ENCODE peak calls at places on chromosomes 12 and 14, in four cellular contexts. K is K562, Q is GM12891, T is GM12878. N is an unnamed sample.

GRCh38 chr14:92754956-92755355 is 6.5 kb upstream of the LGMN start:
- DNase-seq in K (no peak), Q (no peak), T (no peak), N (no peak)

GRCh38 chr12:24933694-24934407 is 15.1 kb downstream of the BCAT1 start:
- DNase-seq in K (peak), Q (no peak), T (no peak), N (no peak)

GRCh38 chr12:15526033-15526432 is 203.7 kb downstream of the PTPRO start:
- DNase-seq in K (no peak), Q (no peak), T (peak), N (peak)

GRCh38 chr12:132686831-132687210 is 321 bp downstream of the POLE start:
- DNase-seq in K (peak), Q (no peak), T (no peak), N (no peak)

GRCh38 chr12:128586630-128587029 is 237.1 kb downstream of the SLC15A4 start:
- DNase-seq in K (no peak), Q (no peak), T (no peak), N (no peak)

GRCh38 chr12:62843714-62844113 is 91.2 kb downstream of the PPM1H start:
- DNase-seq in K (no peak), Q (no peak), T (no peak), N (no peak)

GRCh38 chr12:68034567-68034966 is 45.3 kb downstream of the IFNG-AS1 start:
- DNase-seq in K (no peak), Q (no peak), T (no peak), N (no peak)

GRCh38 chr14:24013654-24014514 is 25.2 kb downstream of the DHRS4L2 start:
- DNase-seq in K (peak), Q (peak), T (peak), N (peak)

GRCh38 chr12:113005759-113006158 is 27.4 kb downstream of the OAS2 start:
- DNase-seq in K (peak), Q (peak), T (no peak), N (no peak)

GRCh38 chr12:124240493-124240892 is 54.4 kb upstream of the RFLNA start:
- DNase-seq in K (peak), Q (peak), T (no peak), N (no peak)

GRCh38 chr12:202081-202731 is 11.8 kb downstream of the SLC6A12 start:
- DNase-seq in K (no peak), Q (no peak), T (no peak), N (no peak)

GRCh38 chr14:99156026-99156425 is 116.0 kb downstream of the BCL11B start:
- DNase-seq in K (no peak), Q (no peak), T (no peak), N (no peak)

GRCh38 chr14:77120771-77121743 is 20.5 kb downstream of the ZDHHC22 start:
- DNase-seq in K (no peak), Q (no peak), T (peak), N (no peak)

GRCh38 chr12:79925492-79925891 is 9.4 kb downstream of the PPP1R12A start:
- DNase-seq in K (no peak), Q (no peak), T (no peak), N (no peak)

GRCh38 chr12:107405436-107405835 is 280.2 kb upstream of the PWP1 start:
- DNase-seq in K (no peak), Q (no peak), T (no peak), N (no peak)

GRCh38 chr14:20970983-20971704 is 15.9 kb downstream of the RNASE2 start:
- DNase-seq in K (peak), Q (peak), T (peak), N (peak)

GRCh38 chr12:18428416-18428815 is 167.1 kb downstream of the PIK3C2G start:
- DNase-seq in K (no peak), Q (no peak), T (no peak), N (no peak)

GRCh38 chr14:63286071-63286470 is 32.7 kb downstream of the GPHB5 start:
- DNase-seq in K (no peak), Q (no peak), T (no peak), N (no peak)

GRCh38 chr12:130878193-130879185 is 6.6 kb downstream of the RAN start:
- DNase-seq in K (peak), Q (no peak), T (no peak), N (peak)

GRCh38 chr14:72742682-72743195 is 151.2 kb downstream of the DPF3 start:
- DNase-seq in K (no peak), Q (no peak), T (no peak), N (no peak)

GRCh38 chr12:45966486-45966885 is 23.9 kb downstream of the SCAF11 start:
- DNase-seq in K (no peak), Q (no peak), T (no peak), N (no peak)

GRCh38 chr14:72024043-72024407 is 91.8 kb downstream of the RGS6 start:
- DNase-seq in K (peak), Q (peak), T (peak), N (peak)

GRCh38 chr14:100470523-100470897 is 116.7 kb downstream of the BEGAIN start:
- DNase-seq in K (peak), Q (no peak), T (no peak), N (no peak)

GRCh38 chr12:88420460-88420859 is 159.8 kb downstream of the KITLG start:
- DNase-seq in K (no peak), Q (no peak), T (no peak), N (peak)

GRCh38 chr14:70987042-70987441 is 79.8 kb downstream of the PCNX1 start:
- DNase-seq in K (no peak), Q (no peak), T (no peak), N (no peak)

GRCh38 chr12:104672501-104673265 is 215.9 kb downstream of the CHST11 start:
- DNase-seq in K (no peak), Q (no peak), T (no peak), N (no peak)

GRCh38 chr12:49622501-49623141 is 740 bp upstream of the PRPF40B start:
- DNase-seq in K (peak), Q (peak), T (peak), N (peak)

GRCh38 chr12:58583956-58584355 is 336.3 kb downstream of the LRIG3 start:
- DNase-seq in K (no peak), Q (no peak), T (no peak), N (no peak)

GRCh38 chr12:70584332-70584731 is 52.9 kb downstream of the PTPRB start:
- DNase-seq in K (no peak), Q (no peak), T (no peak), N (no peak)

GRCh38 chr14:60753264-60754126 is 18.9 kb downstream of the MNAT1 start:
- DNase-seq in K (peak), Q (peak), T (peak), N (peak)

GRCh38 chr14:34629657-34630529 is at the start of gene SNX6:
- DNase-seq in K (peak), Q (peak), T (no peak), N (peak)

GRCh38 chr14:103541944-103542544 is 13.0 kb downstream of the TRMT61A start:
- DNase-seq in K (no peak), Q (no peak), T (no peak), N (no peak)
- TF ChIP-seq SPI1 in K (no peak), Q (no peak), T (no peak), N (no peak)

GRCh38 chr12:3728686-3729085 is 24.2 kb downstream of the CRACR2A start:
- DNase-seq in K (no peak), Q (no peak), T (no peak), N (peak)
- TF ChIP-seq SPI1 in K (no peak), Q (no peak), T (peak), N (peak)

GRCh38 chr14:86865934-86866333 is 1127.0 kb downstream of the GALC start:
- DNase-seq in K (no peak), Q (no peak), T (no peak), N (no peak)
- TF ChIP-seq SPI1 in K (no peak), Q (no peak), T (no peak), N (no peak)

GRCh38 chr12:121764808-121765207 is 28.7 kb downstream of the RHOF start:
- DNase-seq in K (no peak), Q (no peak), T (no peak), N (no peak)

GRCh38 chr12:121765573-121765972 is 27.9 kb downstream of the RHOF start:
- DNase-seq in K (peak), Q (no peak), T (no peak), N (no peak)

GRCh38 chr12:121769297-121769830 is 24.1 kb downstream of the RHOF start:
- DNase-seq in K (no peak), Q (no peak), T (no peak), N (no peak)

GRCh38 chr12:121767525-121768016 is 25.9 kb downstream of the RHOF start:
- DNase-seq in K (no peak), Q (no peak), T (no peak), N (no peak)

DNA sequence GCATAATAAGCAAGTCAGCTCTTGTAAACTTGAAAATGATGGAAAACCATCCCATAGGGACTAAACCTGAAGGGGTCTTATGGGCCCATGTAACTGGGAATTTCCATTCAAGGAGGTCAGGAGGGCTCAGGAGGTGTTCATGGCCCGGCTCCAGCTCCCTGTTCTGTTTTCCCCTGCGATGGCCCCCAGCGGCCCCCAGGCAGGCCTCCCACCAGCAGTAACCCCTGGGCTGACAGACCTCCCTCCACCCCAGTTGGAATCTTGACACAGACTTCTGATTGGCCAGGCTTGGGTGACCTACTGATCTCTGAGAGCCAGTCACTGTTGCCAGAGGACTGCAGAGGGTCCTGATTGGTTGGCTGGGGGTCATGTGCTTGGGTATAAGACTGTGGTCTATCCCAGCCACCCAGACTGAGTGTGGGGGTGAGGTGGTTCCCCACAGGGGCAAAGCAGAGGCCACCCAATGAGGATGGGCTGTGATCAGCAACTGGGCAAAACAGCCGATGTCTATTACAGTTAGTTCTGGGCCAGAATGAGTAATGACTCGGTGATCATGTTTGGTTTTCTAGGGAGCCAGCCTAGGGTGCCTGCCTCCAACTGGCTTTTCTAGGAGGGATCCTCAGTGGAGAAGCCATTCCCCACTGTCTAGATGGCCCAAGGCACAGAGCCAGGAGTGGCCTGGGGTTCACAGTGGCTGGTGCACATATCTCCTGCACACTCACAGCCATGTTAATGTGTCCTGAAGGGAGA is 27.0 kb downstream of the RHOF start:
- DNase-seq in K (peak), Q (no peak), T (no peak), N (no peak)
- TF ChIP-seq SPI1 in K (no peak), Q (no peak), T (no peak), N (no peak)

DNA sequence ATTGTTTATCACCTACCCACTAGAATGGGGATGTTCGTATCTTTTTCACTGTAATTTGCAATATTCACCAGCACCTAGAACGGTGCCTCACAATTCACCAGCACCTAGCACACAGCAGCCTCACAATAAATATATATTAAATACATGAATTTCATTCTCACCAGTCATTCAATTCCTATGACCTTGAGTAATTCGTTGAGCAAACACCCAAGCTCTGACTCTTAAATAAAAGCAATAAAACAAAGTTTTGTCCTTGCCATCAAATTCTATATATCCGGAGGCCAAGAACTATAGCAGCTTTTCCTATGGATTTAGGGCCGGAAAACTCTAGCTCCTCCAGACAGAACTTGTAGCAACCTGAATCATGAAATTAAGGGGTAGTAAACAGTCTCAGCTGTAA is 981 bp downstream of the VTI1B start:
- DNase-seq in K (no peak), Q (no peak), T (no peak), N (no peak)
- TF ChIP-seq SPI1 in K (no peak), Q (no peak), T (no peak), N (no peak)

DNA sequence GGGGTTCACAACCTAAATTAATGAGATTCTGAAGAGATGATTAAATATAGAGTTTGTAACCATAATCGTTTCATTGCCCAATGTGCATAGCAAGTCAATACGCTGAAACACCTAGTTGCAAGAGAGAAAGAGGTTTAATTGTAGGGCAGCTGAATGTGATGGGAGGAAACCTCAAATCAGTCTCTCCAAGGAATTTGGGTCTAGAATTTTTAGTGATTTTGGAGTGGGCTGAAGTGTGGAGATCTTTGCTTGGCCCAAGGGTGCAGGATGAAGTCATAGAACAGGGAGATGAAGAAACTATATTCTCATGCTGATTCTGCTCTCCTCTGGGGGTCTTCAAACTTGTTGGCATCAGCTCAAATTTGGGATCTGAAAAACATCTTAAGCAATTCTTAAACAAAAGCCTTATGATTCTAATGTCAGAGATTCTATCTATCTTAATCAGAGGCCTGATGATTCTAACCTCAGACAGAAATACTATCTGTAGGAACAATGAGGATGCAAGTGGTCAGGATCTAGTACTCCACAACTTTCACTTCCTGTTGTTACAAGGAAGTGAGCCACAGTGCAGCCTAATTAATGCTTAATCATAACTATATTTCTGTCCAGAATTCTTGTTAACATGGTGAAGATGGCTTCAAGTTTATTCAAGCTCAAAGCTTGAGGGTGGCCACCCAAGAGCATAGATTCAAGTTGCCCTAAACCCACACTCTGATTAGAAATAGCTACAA is 80.2 kb upstream of the FUT8 start:
- DNase-seq in K (no peak), Q (no peak), T (no peak), N (no peak)
- TF ChIP-seq SPI1 in K (no peak), Q (peak), T (peak), N (peak)

GRCh38 chr12:4271433-4272013 is 2.0 kb upstream of the CCND2 start:
- DNase-seq in K (peak), Q (no peak), T (peak), N (no peak)
- TF ChIP-seq SPI1 in K (no peak), Q (no peak), T (no peak), N (no peak)

GRCh38 chr12:75444444-75445136 is 36.0 kb upstream of the GLIPR1 start:
- DNase-seq in K (no peak), Q (no peak), T (no peak), N (no peak)
- TF ChIP-seq SPI1 in K (no peak), Q (no peak), T (no peak), N (no peak)